ENCODE peak calls at places on chromosomes 13 and 19, in nine cellular contexts. Q, D, L, J, Z, V, N, A and S are unnamed samples.

GRCh38 chr13:100725472-100725871 is 50.9 kb upstream of the TMTC4 start:
- DNase-seq in N (no peak), Q (no peak), Z (no peak), V (no peak), A (no peak), D (no peak), J (no peak), L (no peak), S (no peak)

GRCh38 chr13:111962431-111962891 is 104.5 kb upstream of the SOX1 start:
- DNase-seq in Z (no peak), A (no peak), Q (no peak), D (peak; percentile 11), V (no peak), J (no peak), N (no peak), L (no peak), S (no peak)

GRCh38 chr13:71213252-71213821 is 653.7 kb downstream of the DACH1 start:
- DNase-seq in L (no peak), N (no peak), D (no peak), A (no peak), V (no peak), Q (no peak), J (no peak), Z (no peak), S (no peak)

GRCh38 chr19:9850235-9850959 is 15.3 kb downstream of the PIN1 start:
- DNase-seq in A (no peak), N (no peak), Q (no peak), Z (no peak), V (no peak), J (no peak), L (peak; percentile 58), D (no peak), S (no peak)

GRCh38 chr19:54105796-54106195 is 3.1 kb downstream of the NDUFA3 start:
- DNase-seq in A (no peak), Z (no peak), J (no peak), V (no peak), L (no peak), Q (no peak), D (no peak), N (no peak), S (no peak)

GRCh38 chr13:99281811-99282263 is 23.7 kb upstream of the GPR18 start:
- DNase-seq in J (no peak), V (no peak), D (no peak), Q (peak; percentile 26), Z (peak; percentile 34), N (no peak), A (peak; percentile 85), L (no peak), S (no peak)

GRCh38 chr19:54478677-54479266 is 5.7 kb upstream of the CDC42EP5 start:
- DNase-seq in N (no peak), J (no peak), Q (no peak), D (peak; percentile 80), A (no peak), V (peak; percentile 17), Z (no peak), L (peak; percentile 73), S (no peak)

GRCh38 chr13:113663934-113664333 is 3.1 kb upstream of the GRK1 start:
- DNase-seq in N (no peak), V (no peak), D (no peak), Z (no peak), L (no peak), A (no peak), J (no peak), Q (no peak), S (no peak)

GRCh38 chr13:60329221-60329983 is 67.6 kb upstream of the TDRD3 start:
- DNase-seq in Q (no peak), V (peak; percentile 14), L (peak; percentile 45), D (peak; percentile 67), N (peak; percentile 11), Z (no peak), A (no peak), J (peak; percentile 25), S (no peak)

GRCh38 chr13:73057284-73058025 is 1.4 kb upstream of the KLF5 start:
- DNase-seq in A (no peak), Q (no peak), N (no peak), D (no peak), V (no peak), J (no peak), Z (no peak), L (no peak), S (no peak)

GRCh38 chr13:111335263-111335662 is 14.8 kb downstream of the TEX29 start:
- DNase-seq in Q (no peak), Z (no peak), L (no peak), J (no peak), V (no peak), N (no peak), A (no peak), D (peak; percentile 7), S (no peak)

GRCh38 chr19:50708179-50708879 is 11.3 kb downstream of the SHANK1 start:
- DNase-seq in V (no peak), L (no peak), N (no peak), Z (no peak), J (no peak), A (peak; percentile 30), Q (no peak), D (no peak), S (no peak)

GRCh38 chr13:108769213-108770070 is 140.0 kb downstream of the MYO16 start:
- DNase-seq in Z (no peak), L (no peak), N (no peak), Q (no peak), J (no peak), A (no peak), V (peak; percentile 56), D (no peak), S (no peak)

GRCh38 chr13:80706164-80706471 is 365.2 kb upstream of the SPRY2 start:
- DNase-seq in Q (no peak), D (no peak), J (no peak), N (no peak), A (no peak), L (no peak), V (no peak), Z (no peak), S (no peak)

GRCh38 chr19:19032420-19033175 is 719 bp downstream of the SUGP2 start:
- DNase-seq in Z (peak; percentile 85), V (peak; percentile 75), A (peak; percentile 94), N (peak; percentile 75), Q (peak; percentile 51), L (peak; percentile 94), J (peak; percentile 66), D (peak; percentile 97), S (no peak)

GRCh38 chr19:52094526-52094925 is 1.0 kb downstream of the ZNF841 start:
- DNase-seq in Q (no peak), L (no peak), J (no peak), Z (no peak), A (no peak), D (no peak), V (no peak), N (no peak), S (no peak)

GRCh38 chr13:24053505-24054251 is 106.8 kb upstream of the SPATA13 start:
- DNase-seq in N (no peak), Z (peak; percentile 36), V (peak; percentile 74), L (peak; percentile 57), A (no peak), J (peak; percentile 38), D (peak; percentile 87), Q (peak; percentile 32), S (no peak)

GRCh38 chr13:85806553-85807175 is 7.4 kb upstream of the SLITRK6 start:
- DNase-seq in D (no peak), Z (no peak), A (no peak), V (peak; percentile 21), Q (no peak), J (no peak), L (peak; percentile 13), N (peak; percentile 10), S (no peak)

GRCh38 chr13:97243915-97244820 is 22.0 kb downstream of the MBNL2 start:
- DNase-seq in D (no peak), J (no peak), Z (no peak), A (no peak), V (no peak), L (no peak), Q (no peak), N (no peak), S (no peak)

GRCh38 chr19:9839415-9839814 is 4.3 kb downstream of the PIN1 start:
- DNase-seq in V (no peak), L (no peak), Z (no peak), J (no peak), Q (no peak), A (no peak), N (peak; percentile 38), D (no peak), S (no peak)

GRCh38 chr19:17553256-17553655 is 2.2 kb upstream of the COLGALT1 start:
- DNase-seq in N (peak; percentile 81), A (peak; percentile 84), V (peak; percentile 37), Z (no peak), Q (no peak), L (no peak), J (no peak), D (peak; percentile 41), S (no peak)

GRCh38 chr13:60137911-60138570 is 25.7 kb downstream of the DIAPH3 start:
- DNase-seq in D (no peak), J (no peak), N (no peak), V (no peak), Z (no peak), Q (no peak), L (no peak), A (no peak), S (no peak)

GRCh38 chr13:95300625-95301134 is 571 bp downstream of the ABCC4 start:
- DNase-seq in D (peak; percentile 50), V (peak; percentile 40), Q (peak; percentile 14), N (no peak), L (peak; percentile 63), Z (peak; percentile 36), A (peak; percentile 66), J (peak; percentile 11), S (no peak)

GRCh38 chr13:92379371-92379770 is 847.2 kb upstream of the GPC6 start:
- DNase-seq in A (no peak), D (no peak), Z (no peak), N (no peak), L (no peak), Q (no peak), V (no peak), J (no peak), S (no peak)

GRCh38 chr19:51079486-51080110 is 3.1 kb downstream of the KLK14 start:
- DNase-seq in Z (no peak), V (no peak), N (no peak), J (no peak), A (no peak), L (no peak), Q (no peak), D (no peak), S (no peak)

GRCh38 chr13:97223711-97224461 is 1.8 kb downstream of the MBNL2 start:
- DNase-seq in D (peak; percentile 41), N (peak; percentile 75), Z (no peak), V (peak; percentile 83), L (peak; percentile 33), J (no peak), A (peak; percentile 56), Q (no peak), S (no peak)

GRCh38 chr19:8545743-8546142 is 31.5 kb downstream of the MYO1F start:
- DNase-seq in A (no peak), J (no peak), L (no peak), D (no peak), Z (no peak), N (no peak), V (no peak), Q (no peak), S (no peak)

GRCh38 chr13:104831823-104832222 is 1703.6 kb downstream of the EFNB2 start:
- DNase-seq in Z (no peak), Q (no peak), A (no peak), N (no peak), L (peak; percentile 10), D (no peak), J (no peak), V (no peak), S (no peak)

GRCh38 chr13:21579754-21580316 is 24.1 kb downstream of the MICU2 start:
- DNase-seq in N (no peak), V (no peak), J (no peak), Z (no peak), L (no peak), A (no peak), Q (no peak), D (no peak), S (no peak)

GRCh38 chr13:43167058-43167457 is 143.7 kb downstream of the DNAJC15 start:
- DNase-seq in J (no peak), Z (no peak), D (no peak), V (no peak), Q (no peak), A (no peak), N (no peak), L (no peak), S (no peak)

GRCh38 chr13:49063526-49063925 is 87.8 kb downstream of the FNDC3A start:
- DNase-seq in D (no peak), L (no peak), Z (no peak), J (no peak), N (no peak), A (no peak), V (peak; percentile 40), Q (no peak), S (no peak)